ENCODE peak calls at places on chromosomes 6 and 20, in five cellular contexts. W, V, M, G and A are unnamed samples.
A peak's percentile ranks its signal among the peaks of the same experiment; 100 is the strongest.

GRCh38 chr6:15320683-15321082 is 74.8 kb downstream of the JARID2 start:
- DNase-seq in W (no peak), V (no peak), M (no peak), G (peak; percentile 51), A (no peak)

GRCh38 chr6:12083763-12084162 is 71.7 kb downstream of the HIVEP1 start:
- DNase-seq in W (no peak), V (no peak), M (no peak), G (peak; percentile 45), A (no peak)

GRCh38 chr6:7390218-7390878 is 740 bp downstream of the RIOK1 start:
- DNase-seq in W (no peak), V (no peak), M (no peak), G (peak; percentile 89), A (no peak)

GRCh38 chr6:35694462-35694861 is 5.7 kb upstream of the FKBP5 start:
- DNase-seq in W (no peak), V (no peak), M (no peak), G (peak; percentile 61), A (no peak)

GRCh38 chr6:41097467-41098090 is 24.8 kb downstream of the NFYA start:
- DNase-seq in W (no peak), V (no peak), M (no peak), G (peak; percentile 87), A (peak; percentile 93)

GRCh38 chr20:54208492-54209044 is 681 bp downstream of the PFDN4 start:
- DNase-seq in W (peak; percentile 70), V (peak; percentile 26), M (no peak), G (peak; percentile 79), A (no peak)

GRCh38 chr20:34069341-34070078 is 42.5 kb downstream of the EIF2S2 start:
- DNase-seq in W (peak; percentile 73), V (peak; percentile 93), M (no peak), G (peak; percentile 90), A (peak; percentile 87)

GRCh38 chr6:65081713-65082210 is 625.3 kb downstream of the EYS start:
- DNase-seq in W (no peak), V (no peak), M (no peak), G (no peak), A (no peak)

GRCh38 chr6:133392015-133392414 is 150.9 kb downstream of the EYA4 start:
- DNase-seq in W (no peak), V (no peak), M (no peak), G (no peak), A (no peak)

GRCh38 chr6:150491131-150491795 is 108.4 kb upstream of the PLEKHG1 start:
- DNase-seq in W (no peak), V (no peak), M (no peak), G (peak; percentile 38), A (no peak)

GRCh38 chr6:42314571-42314950 is 96.9 kb upstream of the MRPS10 start:
- DNase-seq in W (no peak), V (no peak), M (peak; percentile 4), G (no peak), A (no peak)

GRCh38 chr6:436308-437041 is 44.9 kb downstream of the IRF4 start:
- DNase-seq in W (no peak), V (no peak), M (peak; percentile 50), G (peak; percentile 74), A (no peak)

GRCh38 chr20:50995506-50995905 is 27.4 kb downstream of the KCNG1 start:
- DNase-seq in W (no peak), V (no peak), M (no peak), G (peak; percentile 76), A (no peak)

GRCh38 chr20:41167118-41167470 is 29.8 kb downstream of the PLCG1 start:
- DNase-seq in W (no peak), V (no peak), M (no peak), G (no peak), A (no peak)

GRCh38 chr20:36866681-36867485 is 9.1 kb upstream of the TLDC2 start:
- DNase-seq in W (peak; percentile 43), V (no peak), M (no peak), G (no peak), A (no peak)

GRCh38 chr20:61443541-61444126 is 191.6 kb downstream of the CDH4 start:
- DNase-seq in W (no peak), V (no peak), M (no peak), G (no peak), A (no peak)

GRCh38 chr20:51531141-51531710 is 11.3 kb downstream of the NFATC2 start:
- DNase-seq in W (no peak), V (no peak), M (no peak), G (peak; percentile 12), A (no peak)

GRCh38 chr6:11389977-11390376 is 147.6 kb upstream of the TMEM170B start:
- DNase-seq in W (no peak), V (no peak), M (no peak), G (no peak), A (no peak)

GRCh38 chr6:134065706-134066105 is 13.3 kb upstream of the SLC2A12 start:
- DNase-seq in W (no peak), V (peak; percentile 21), M (no peak), G (peak; percentile 47), A (peak; percentile 66)

GRCh38 chr20:46970937-46971630 is 76.4 kb downstream of the EYA2 start:
- DNase-seq in W (no peak), V (peak; percentile 14), M (no peak), G (peak; percentile 87), A (peak; percentile 80)

GRCh38 chr20:45407067-45407745 is 883 bp upstream of the DBNDD2 start:
- DNase-seq in W (peak; percentile 50), V (no peak), M (no peak), G (peak; percentile 47), A (no peak)

GRCh38 chr6:158488065-158488464 is 71.8 kb upstream of the TMEM181 start:
- DNase-seq in W (no peak), V (no peak), M (no peak), G (peak; percentile 95), A (peak; percentile 20)

GRCh38 chr20:23526850-23527249 is 35.9 kb downstream of the CST8 start:
- DNase-seq in W (no peak), V (no peak), M (no peak), G (no peak), A (no peak)

GRCh38 chr6:12751694-12752304 is 35.2 kb downstream of the PHACTR1 start:
- DNase-seq in W (no peak), V (peak; percentile 40), M (no peak), G (peak; percentile 61), A (peak; percentile 47)

GRCh38 chr6:110097443-110097842 is 82.0 kb downstream of the WASF1 start:
- DNase-seq in W (no peak), V (no peak), M (no peak), G (no peak), A (no peak)

GRCh38 chr6:18022398-18023231 is 35.2 kb upstream of the KIF13A start:
- DNase-seq in W (peak; percentile 25), V (no peak), M (no peak), G (peak; percentile 66), A (peak; percentile 51)

GRCh38 chr6:3751730-3752537 is 421 bp upstream of the PXDC1 start:
- DNase-seq in W (peak; percentile 41), V (peak; percentile 89), M (peak; percentile 96), G (peak; percentile 94), A (peak; percentile 94)

GRCh38 chr6:21109421-21110178 is 484.0 kb upstream of the SOX4 start:
- DNase-seq in W (no peak), V (no peak), M (no peak), G (peak; percentile 64), A (no peak)

GRCh38 chr20:19501476-19502115 is 256.5 kb upstream of the RIN2 start:
- DNase-seq in W (no peak), V (no peak), M (no peak), G (no peak), A (no peak)

GRCh38 chr6:45737331-45738056 is 278.2 kb downstream of the CLIC5 start:
- DNase-seq in W (no peak), V (no peak), M (no peak), G (no peak), A (no peak)

GRCh38 chr6:112296122-112296521 is 41.8 kb upstream of the LAMA4 start:
- DNase-seq in W (no peak), V (peak; percentile 61), M (no peak), G (peak; percentile 74), A (peak; percentile 61)

GRCh38 chr6:163387317-163387716 is 27.2 kb upstream of the QKI start:
- DNase-seq in W (no peak), V (no peak), M (no peak), G (no peak), A (no peak)

GRCh38 chr6:56144538-56145324 is 102.6 kb downstream of the COL21A1 start:
- DNase-seq in W (no peak), V (no peak), M (no peak), G (peak; percentile 24), A (no peak)

GRCh38 chr20:41572010-41572572 is 46.1 kb downstream of the CHD6 start:
- DNase-seq in W (no peak), V (peak; percentile 26), M (no peak), G (peak; percentile 17), A (no peak)

GRCh38 chr6:46606318-46606717 is 46.3 kb downstream of the CYP39A1 start:
- DNase-seq in W (no peak), V (no peak), M (no peak), G (peak; percentile 10), A (peak; percentile 46)

GRCh38 chr6:154410619-154411044 is 54.0 kb upstream of the IPCEF1 start:
- DNase-seq in W (peak; percentile 11), V (no peak), M (no peak), G (peak; percentile 98), A (peak; percentile 83)

GRCh38 chr6:33320315-33321181 is 3.0 kb upstream of the ZBTB22 start:
- DNase-seq in W (no peak), V (no peak), M (no peak), G (peak; percentile 84), A (no peak)